ENCODE peak calls at places on chromosomes 5 and 9, in five cellular contexts. B, O, F, Q and E are unnamed samples.
A peak's percentile ranks its signal among the peaks of the same experiment; 100 is the strongest.

GRCh38 chr5:107213025-107213424 is 457.7 kb downstream of the EFNA5 start:
- DNase-seq in B (no peak), O (no peak), F (no peak), Q (no peak), E (peak; percentile 33)

GRCh38 chr5:151622367-151623097 is 31.4 kb upstream of the FAT2 start:
- DNase-seq in B (no peak), O (peak; percentile 9), F (no peak), Q (no peak), E (no peak)

GRCh38 chr5:133321833-133322420 is 270.1 kb downstream of the HSPA4 start:
- DNase-seq in B (no peak), O (no peak), F (no peak), Q (no peak), E (no peak)

GRCh38 chr9:135992486-135993408 is 31.6 kb upstream of the UBAC1 start:
- DNase-seq in B (peak; percentile 69), O (peak; percentile 68), F (peak; percentile 77), Q (peak; percentile 89), E (peak; percentile 85)

GRCh38 chr5:16656561-16657191 is 39.9 kb upstream of the RETREG1 start:
- DNase-seq in B (peak; percentile 72), O (no peak), F (no peak), Q (no peak), E (no peak)

GRCh38 chr5:159385529-159385928 is 55.2 kb upstream of the IL12B start:
- DNase-seq in B (no peak), O (no peak), F (no peak), Q (no peak), E (no peak)

GRCh38 chr5:81787843-81788242 is 36.9 kb upstream of the SSBP2 start:
- DNase-seq in B (peak; percentile 97), O (peak; percentile 71), F (no peak), Q (peak; percentile 82), E (peak; percentile 25)

GRCh38 chr9:84899326-84899725 is 229.8 kb downstream of the NTRK2 start:
- DNase-seq in B (no peak), O (no peak), F (no peak), Q (no peak), E (no peak)

GRCh38 chr9:127187231-127187956 is 65.0 kb upstream of the ANGPTL2 start:
- DNase-seq in B (peak; percentile 83), O (peak; percentile 95), F (no peak), Q (peak; percentile 80), E (peak; percentile 93)

GRCh38 chr9:81804306-81804705 is 115.0 kb upstream of the TLE1 start:
- DNase-seq in B (no peak), O (peak; percentile 17), F (no peak), Q (no peak), E (no peak)

GRCh38 chr9:24051587-24051986 is 225.5 kb upstream of the ELAVL2 start:
- DNase-seq in B (no peak), O (no peak), F (no peak), Q (no peak), E (no peak)

GRCh38 chr9:32596096-32596865 is 23.3 kb upstream of the NDUFB6 start:
- DNase-seq in B (no peak), O (no peak), F (no peak), Q (no peak), E (no peak)

GRCh38 chr9:3942351-3942750 is 357.5 kb downstream of the GLIS3 start:
- DNase-seq in B (no peak), O (no peak), F (no peak), Q (no peak), E (no peak)

GRCh38 chr5:74957906-74958305 is 91.7 kb upstream of the FAM169A start:
- DNase-seq in B (no peak), O (no peak), F (no peak), Q (no peak), E (no peak)

GRCh38 chr9:106830527-106831140 is 32.3 kb upstream of the ZNF462 start:
- DNase-seq in B (no peak), O (no peak), F (no peak), Q (no peak), E (no peak)

GRCh38 chr9:14314424-14314928 is 535 bp upstream of the NFIB start:
- DNase-seq in B (peak; percentile 77), O (peak; percentile 32), F (no peak), Q (peak; percentile 78), E (peak; percentile 42)

GRCh38 chr9:78234810-78235209 is 1.1 kb upstream of the CEP78 start:
- DNase-seq in B (no peak), O (peak; percentile 26), F (no peak), Q (no peak), E (peak; percentile 17)